ENCODE peak calls at places on chromosomes 4 and X, in eight cellular contexts. Y, B, F, E, C, H, R and I are unnamed samples.

GRCh38 chr4:101286663-101287062 is 60.7 kb downstream of the PPP3CA start:
- DNase-seq in B (no peak), H (no peak), C (no peak), E (no peak), Y (no peak), R (no peak), F (no peak), I (no peak)

GRCh38 chr4:48079972-48080391 is 54.1 kb downstream of the TXK start:
- DNase-seq in H (no peak), C (peak; percentile 72), Y (no peak), F (no peak), R (no peak), E (no peak), B (no peak), I (no peak)

GRCh38 chrX:1448793-1449580 is 3.7 kb downstream of the ASMTL start:
- DNase-seq in B (peak; percentile 7), C (no peak), H (no peak), Y (no peak), E (no peak), R (peak; percentile 7), F (peak; percentile 3), I (peak; percentile 77)

GRCh38 chrX:96721398-96721797 is 36.8 kb downstream of the DIAPH2 start:
- DNase-seq in E (peak; percentile 50), C (no peak), Y (no peak), R (no peak), H (no peak), B (no peak), F (no peak), I (no peak)

GRCh38 chrX:28920554-28920953 is 333.3 kb downstream of the IL1RAPL1 start:
- DNase-seq in R (no peak), E (no peak), H (no peak), Y (no peak), C (peak; percentile 47), F (no peak), B (no peak), I (no peak)

GRCh38 chr4:30945586-30945985 is 225.4 kb downstream of the PCDH7 start:
- DNase-seq in H (no peak), R (no peak), B (no peak), E (no peak), C (peak; percentile 73), F (no peak), Y (no peak), I (no peak)

GRCh38 chr4:2551118-2551517 is 14.7 kb downstream of the FAM193A start:
- DNase-seq in F (no peak), C (no peak), Y (no peak), R (no peak), B (no peak), E (no peak), H (no peak), I (no peak)

GRCh38 chrX:16162391-16162790 is 4.9 kb upstream of the MAGEB17 start:
- DNase-seq in B (no peak), C (no peak), R (no peak), Y (no peak), H (no peak), E (no peak), F (no peak), I (no peak)

GRCh38 chr4:152161676-152162330 is 374.1 kb downstream of the FBXW7 start:
- DNase-seq in Y (no peak), R (no peak), F (no peak), B (no peak), C (peak; percentile 43), H (no peak), E (no peak), I (no peak)

GRCh38 chrX:1222511-1223252 is 10.2 kb upstream of the CRLF2 start:
- DNase-seq in F (no peak), C (no peak), Y (no peak), R (no peak), B (no peak), H (peak; percentile 28), E (no peak), I (no peak)

GRCh38 chr4:98939892-98940298 is 11.0 kb upstream of the EIF4E start:
- DNase-seq in H (peak; percentile 44), C (peak; percentile 81), R (no peak), B (no peak), F (peak; percentile 36), Y (no peak), E (no peak), I (no peak)

DNA sequence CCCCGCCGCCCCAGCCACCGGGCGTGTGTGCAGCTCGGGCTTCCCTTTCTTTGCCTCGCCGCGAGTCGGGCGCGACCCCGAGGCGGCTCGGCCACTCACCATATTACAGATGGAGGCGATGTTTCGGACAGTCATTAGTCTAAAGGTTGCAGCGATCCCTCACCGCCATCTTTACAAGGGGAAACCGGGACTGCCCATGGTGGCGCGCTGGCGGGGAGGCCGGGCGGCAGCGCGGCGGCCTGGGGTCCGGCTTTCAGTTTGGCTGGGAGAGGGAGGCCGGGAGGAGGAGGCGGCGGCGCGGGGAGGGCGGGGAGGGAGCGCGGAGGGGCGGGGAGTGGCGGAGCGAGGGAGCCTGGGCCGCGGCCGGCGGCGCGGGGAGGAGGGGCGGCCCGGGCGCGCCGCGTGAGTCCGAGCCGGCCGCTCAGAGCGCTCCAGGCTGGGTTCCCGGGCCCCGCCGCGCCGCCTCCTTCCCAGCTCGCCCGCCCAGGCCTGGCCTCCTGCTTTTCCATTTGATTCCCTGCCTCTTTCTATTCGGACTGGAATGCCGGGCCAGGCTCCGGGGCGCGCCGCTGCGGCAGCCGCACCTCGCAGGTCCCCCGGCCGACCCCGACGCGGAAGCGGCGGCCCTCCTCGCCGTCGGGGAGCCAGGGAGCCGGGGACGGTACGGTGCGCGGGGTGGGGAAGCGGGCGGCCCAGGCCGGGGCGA is at the start of gene USP46:
- DNase-seq in Y (peak; percentile 83), R (peak; percentile 69), C (peak; percentile 66), B (peak; percentile 82), E (no peak), F (peak; percentile 59), H (peak; percentile 43), I (peak; percentile 94)
- TF ChIP-seq POLR2A in Y (peak; percentile 40), R (no peak), C (peak; percentile 85), B (peak; percentile 82), E (peak; percentile 84), F (peak; percentile 64), H (peak; percentile 43), I (no peak)

GRCh38 chrX:86051741-86052140 is 4.4 kb upstream of the CHM start:
- DNase-seq in C (no peak), Y (no peak), B (no peak), R (no peak), E (no peak), F (no peak), H (no peak), I (no peak)

GRCh38 chrX:86044210-86044609 is 3.1 kb downstream of the CHM start:
- DNase-seq in E (no peak), Y (no peak), B (no peak), C (no peak), F (no peak), H (no peak), R (no peak), I (no peak)

DNA sequence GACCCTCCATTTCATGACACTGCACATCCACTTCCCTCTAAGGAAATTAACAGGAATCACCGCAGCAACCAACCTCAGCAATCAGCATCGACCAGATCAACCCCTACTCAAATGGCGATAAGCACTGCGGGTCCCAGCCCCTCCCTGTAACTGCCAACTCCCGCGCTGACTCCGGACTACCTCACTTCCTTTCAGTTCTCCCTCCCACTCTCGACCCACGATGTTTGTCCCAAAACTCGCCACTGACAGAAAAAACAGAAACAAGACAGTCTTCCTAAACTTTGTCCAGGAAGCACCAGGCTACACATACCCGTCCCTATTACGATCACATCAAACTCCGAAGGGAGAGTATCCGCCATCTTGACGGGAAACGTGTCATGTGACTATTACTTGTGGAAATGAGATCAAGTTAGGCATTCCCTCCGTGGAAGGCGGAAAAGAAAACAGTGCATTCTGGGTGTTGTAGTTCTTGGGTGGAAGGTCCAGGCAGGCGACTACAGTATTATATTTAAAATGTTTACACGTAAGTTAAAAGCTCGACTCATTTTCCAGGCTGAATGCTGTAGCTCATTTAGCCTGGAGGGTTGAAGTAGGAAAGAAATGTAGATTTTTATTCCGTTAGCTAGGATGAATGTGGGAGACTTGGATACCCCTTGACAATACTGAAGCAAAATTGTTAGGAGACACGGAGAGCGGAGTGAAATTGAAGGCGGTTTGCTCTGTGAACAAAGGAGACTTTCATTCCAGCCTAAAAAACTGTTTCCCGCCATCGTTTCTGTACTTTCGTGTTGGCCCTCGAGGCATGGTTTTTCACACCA is at the start of gene CHM:
- DNase-seq in Y (peak; percentile 52), R (peak; percentile 90), C (peak; percentile 93), H (peak; percentile 75), E (peak; percentile 63), F (peak; percentile 71), B (peak; percentile 63), I (peak; percentile 90)
- TF ChIP-seq POLR2A in Y (peak; percentile 33), R (no peak), C (peak; percentile 68), H (peak; percentile 35), E (peak; percentile 65), F (peak; percentile 57), B (peak; percentile 65), I (no peak)

GRCh38 chr4:88451205-88451604 is 5.7 kb upstream of the HERC5 start:
- DNase-seq in H (no peak), E (no peak), Y (no peak), R (no peak), F (no peak), B (no peak), C (no peak), I (no peak)

GRCh38 chr4:88457307-88458090 is 580 bp downstream of the HERC5 start:
- DNase-seq in Y (peak; percentile 68), E (no peak), B (peak; percentile 43), C (no peak), F (peak; percentile 11), H (peak; percentile 5), R (peak; percentile 67), I (peak; percentile 89)

GRCh38 chr4:88452941-88453340 is 4.0 kb upstream of the HERC5 start:
- DNase-seq in H (no peak), B (no peak), C (no peak), Y (no peak), E (no peak), F (no peak), R (peak; percentile 60), I (no peak)

GRCh38 chr4:88458091-88458740 is 1.3 kb downstream of the HERC5 start:
- DNase-seq in B (no peak), C (no peak), E (no peak), R (no peak), H (no peak), F (no peak), Y (no peak), I (no peak)

GRCh38 chr4:88456757-88457306 is at the start of gene HERC5:
- DNase-seq in H (peak; percentile 82), B (peak; percentile 97), R (peak; percentile 95), C (peak; percentile 97), F (peak; percentile 85), E (peak; percentile 87), Y (peak; percentile 97), I (peak; percentile 85)
- TF ChIP-seq POLR2A in H (no peak), B (peak; percentile 89), R (peak; percentile 22), C (no peak), F (peak; percentile 82), E (peak; percentile 89), Y (peak; percentile 85), I (no peak)

DNA sequence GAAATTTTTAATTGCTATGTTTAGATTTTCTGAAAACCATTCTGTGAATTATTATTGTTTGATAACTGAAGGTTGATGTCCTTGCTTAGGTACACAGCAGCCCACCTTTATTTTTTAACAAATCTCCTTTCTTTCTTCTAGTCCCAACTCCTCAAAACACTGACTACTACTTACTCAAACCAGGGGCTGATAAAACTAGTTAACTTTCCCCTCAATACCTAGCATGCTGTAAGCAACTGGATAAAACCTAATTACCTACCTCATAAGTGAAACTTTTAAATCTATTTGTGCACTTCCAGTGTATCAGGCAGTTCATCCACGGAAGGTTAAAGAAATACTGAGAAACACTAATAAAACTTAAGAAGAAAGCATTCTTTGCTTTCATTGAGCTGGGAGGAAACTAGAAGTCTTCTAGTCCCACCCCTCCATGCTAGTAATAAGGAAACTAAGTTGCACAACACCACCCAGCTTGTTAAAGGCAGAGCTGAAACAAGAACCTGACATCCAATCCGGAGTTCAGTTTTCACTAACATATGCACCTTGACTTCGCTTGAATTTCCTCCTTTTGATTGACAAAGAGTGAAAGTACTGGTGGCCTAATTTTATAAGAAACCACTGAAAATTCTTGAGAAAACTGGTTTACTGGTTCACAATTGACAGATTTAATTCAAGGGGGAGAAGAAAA is 180.2 kb upstream of the TET2 start:
- DNase-seq in C (no peak), R (no peak), B (no peak), E (peak; percentile 96), F (peak; percentile 35), H (no peak), Y (no peak), I (peak; percentile 43)
- TF ChIP-seq POLR2A in C (no peak), R (no peak), B (no peak), E (no peak), F (no peak), H (no peak), Y (no peak), I (no peak)